ENCODE peak calls at places on chromosomes 1 and 21, in nine cellular contexts. E, G, C, A, W, K, H, T and Q are unnamed samples.

GRCh38 chr1:26064591-26064990 is 2.8 kb downstream of the TRIM63 start:
- DNase-seq in H (no peak), K (no peak), W (no peak), T (no peak), G (no peak), C (no peak), E (no peak), A (no peak), Q (no peak)

GRCh38 chr1:6485140-6485936 is 6.1 kb downstream of the PLEKHG5 start:
- DNase-seq in H (no peak), E (no peak), C (no peak), G (no peak), K (no peak), A (no peak), T (no peak), W (peak), Q (no peak)

GRCh38 chr1:201719812-201720521 is 109.0 kb upstream of the IPO9 start:
- DNase-seq in K (no peak), H (no peak), C (peak), A (peak), W (no peak), E (no peak), T (peak), G (peak), Q (no peak)

GRCh38 chr1:203692565-203693470 is 66.2 kb downstream of the ATP2B4 start:
- DNase-seq in G (peak), A (no peak), H (peak), E (no peak), W (no peak), K (peak), T (peak), C (no peak), Q (peak)

GRCh38 chr1:119374208-119374877 is 5.8 kb downstream of the HAO2 start:
- DNase-seq in K (no peak), E (no peak), W (peak), G (no peak), C (no peak), T (peak), A (no peak), H (no peak), Q (no peak)

GRCh38 chr1:158060001-158060400 is 66.6 kb downstream of the KIRREL1 start:
- DNase-seq in H (no peak), T (no peak), G (no peak), W (no peak), A (no peak), C (no peak), E (no peak), K (no peak), Q (no peak)

GRCh38 chr21:29297483-29298347 is 1.0 kb upstream of the BACH1 start:
- DNase-seq in T (no peak), C (no peak), G (no peak), K (no peak), H (no peak), W (no peak), A (no peak), E (no peak), Q (no peak)

GRCh38 chr1:93506140-93506539 is 58.2 kb downstream of the FNBP1L start:
- DNase-seq in G (peak), K (no peak), C (no peak), E (no peak), T (no peak), A (no peak), W (no peak), H (no peak), Q (no peak)

GRCh38 chr1:207885129-207886032 is 25.5 kb downstream of the CD34 start:
- DNase-seq in A (peak), H (peak), E (peak), C (peak), K (peak), T (peak), G (peak), W (peak), Q (peak)

GRCh38 chr21:32958288-32958992 is 67.3 kb upstream of the OLIG2 start:
- DNase-seq in W (no peak), A (no peak), C (no peak), K (no peak), H (no peak), E (no peak), G (no peak), T (no peak), Q (no peak)